ENCODE peak calls at places on chromosomes 11 and 22, in six cellular contexts. O is HCT116, S is esophagus muscularis mucosa, P is heart left ventricle, Q is stomach, B is uterus. T is an unnamed sample.

GRCh38 chr11:131998020-131998419 is 627.6 kb downstream of the NTM start:
- DNase-seq in B (peak; percentile 18), O (no peak), P (no peak), S (no peak), Q (no peak), T (no peak)

GRCh38 chr11:14300661-14301304 is 58.2 kb downstream of the RRAS2 start:
- DNase-seq in O (peak; percentile 42), S (no peak), P (peak; percentile 35), Q (peak; percentile 44), B (peak; percentile 43), T (peak; percentile 27)

GRCh38 chr11:96037267-96037990 is 113.5 kb upstream of the MTMR2 start:
- DNase-seq in S (no peak), Q (no peak), B (no peak), O (no peak), P (no peak), T (no peak)

GRCh38 chr11:33699515-33700424 is 856 bp downstream of the C11orf91 start:
- DNase-seq in Q (peak; percentile 35), S (no peak), O (no peak), B (no peak), P (peak; percentile 54), T (no peak)

GRCh38 chr22:37121887-37122591 is 12.5 kb upstream of the TMPRSS6 start:
- DNase-seq in O (no peak), P (no peak), B (no peak), S (no peak), Q (peak; percentile 32), T (no peak)

GRCh38 chr11:128903248-128904041 is 12.3 kb downstream of the KCNJ5 start:
- DNase-seq in B (no peak), O (no peak), S (no peak), P (peak; percentile 50), Q (no peak), T (peak; percentile 47)

GRCh38 chr22:45101828-45102227 is 61.9 kb upstream of the NUP50 start:
- DNase-seq in S (no peak), Q (peak; percentile 53), P (peak; percentile 54), B (peak; percentile 31), O (no peak), T (peak; percentile 77)

GRCh38 chr11:101346591-101346990 is 217.0 kb upstream of the PGR start:
- DNase-seq in S (no peak), P (no peak), O (no peak), B (no peak), Q (no peak), T (no peak)

GRCh38 chr11:79437981-79438630 is 2.7 kb downstream of the TENM4 start:
- DNase-seq in S (no peak), O (no peak), P (no peak), B (no peak), Q (no peak), T (no peak)

GRCh38 chr11:64249563-64250405 is 1.5 kb upstream of the PLCB3 start:
- DNase-seq in S (no peak), Q (no peak), P (no peak), B (no peak), O (no peak), T (no peak)

GRCh38 chr11:62555464-62556092 is 9.0 kb upstream of the AHNAK start:
- DNase-seq in P (no peak), Q (no peak), O (no peak), S (no peak), B (no peak), T (no peak)

GRCh38 chr22:31917227-31917921 is 27.0 kb upstream of the YWHAH start:
- DNase-seq in B (no peak), S (no peak), O (no peak), Q (no peak), P (peak; percentile 25), T (peak; percentile 33)

GRCh38 chr11:70108250-70108649 is 30.1 kb downstream of the ANO1 start:
- DNase-seq in B (peak; percentile 69), O (no peak), S (no peak), Q (no peak), P (no peak), T (no peak)

GRCh38 chr11:125264091-125265022 is 99.8 kb downstream of the PKNOX2 start:
- DNase-seq in S (no peak), Q (no peak), P (no peak), O (no peak), B (no peak), T (no peak)

GRCh38 chr11:62471603-62472002 is 52.8 kb downstream of the SCGB1A1 start:
- DNase-seq in Q (no peak), P (no peak), O (no peak), S (no peak), B (no peak), T (no peak)

GRCh38 chr11:71499546-71499945 is 27.5 kb upstream of the KRTAP5-7 start:
- DNase-seq in O (no peak), B (no peak), P (no peak), S (no peak), Q (peak; percentile 22), T (no peak)

GRCh38 chr22:47093720-47094119 is 331.3 kb downstream of the TBC1D22A start:
- DNase-seq in S (no peak), B (no peak), O (no peak), P (no peak), Q (no peak), T (no peak)

GRCh38 chr22:38951734-38952133 is 5.7 kb upstream of the APOBEC3A start:
- DNase-seq in Q (no peak), B (no peak), S (no peak), P (no peak), O (no peak), T (no peak)

DNA sequence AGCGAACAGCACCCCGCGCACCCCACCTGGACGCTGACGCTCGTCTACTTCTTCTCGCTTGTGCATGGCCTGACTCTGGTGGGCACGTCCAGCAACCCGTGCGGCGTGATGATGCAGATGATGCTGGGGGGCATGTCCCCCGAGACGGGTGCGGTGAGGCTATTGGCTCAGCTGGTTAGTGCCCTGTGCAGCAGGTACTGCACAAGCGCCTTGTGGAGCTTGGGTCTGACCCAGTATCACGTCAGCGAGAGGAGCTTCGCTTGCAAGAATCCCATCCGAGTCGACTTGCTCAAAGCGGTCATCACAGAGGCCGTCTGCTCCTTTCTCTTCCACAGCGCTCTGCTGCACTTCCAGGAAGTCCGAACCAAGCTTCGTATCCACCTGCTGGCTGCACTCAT is 440 bp downstream of the AQP11 start:
- DNase-seq in Q (peak; percentile 45), S (no peak), B (peak; percentile 44), O (no peak), P (no peak), T (peak; percentile 57)
- TF ChIP-seq POLR2A in Q (no peak), S (no peak), B (no peak), O (no peak), P (no peak), T (no peak)

DNA sequence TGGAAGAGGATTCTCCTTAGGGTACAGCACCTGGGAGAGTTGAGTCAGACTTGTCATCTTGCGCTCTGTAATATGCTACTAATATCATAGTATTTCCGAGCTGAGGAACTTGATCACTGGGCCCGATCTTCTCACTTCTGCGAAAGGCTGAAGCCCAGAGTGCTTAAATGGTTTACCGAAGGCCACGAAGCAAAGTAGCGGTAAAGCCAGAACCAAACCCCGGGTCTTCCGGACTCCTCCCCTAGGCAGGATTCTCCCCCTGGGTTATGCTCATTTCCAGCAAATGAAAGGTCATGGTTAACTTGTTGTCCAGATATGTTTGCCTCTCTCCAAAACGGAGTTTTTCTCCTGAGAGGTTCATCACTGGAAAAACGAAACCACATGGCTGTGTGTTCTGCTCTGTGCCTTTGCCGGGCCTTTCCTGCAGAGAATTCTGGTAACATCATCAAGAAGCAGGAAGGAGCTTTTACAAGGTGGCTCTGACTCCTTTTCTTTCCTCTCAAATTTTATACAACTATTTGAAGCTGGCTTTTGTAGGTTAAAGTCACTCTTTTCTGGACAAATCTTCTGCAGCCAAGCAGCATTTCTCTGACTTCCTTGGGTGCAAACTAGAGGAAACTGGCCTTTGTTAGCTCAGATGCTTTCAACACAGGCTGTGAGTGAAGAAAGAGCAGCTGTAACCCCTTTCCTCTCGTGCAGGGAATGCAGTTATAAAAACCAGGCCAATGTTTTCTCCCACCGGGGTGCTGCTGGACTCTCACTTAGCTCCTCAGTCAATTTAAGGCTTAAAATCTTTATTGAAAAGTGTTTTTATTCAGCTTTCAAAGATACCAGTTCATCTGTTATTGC is 35.5 kb downstream of the UBASH3B start:
- DNase-seq in O (no peak), Q (no peak), S (no peak), B (no peak), P (no peak), T (no peak)
- H3K4me1 ChIP-seq in O (peaks cover 13% of the 10 kb centered on the region), Q (peaks cover 25% of the 10 kb centered on the region), S (peaks cover 12% of the 10 kb centered on the region), B (no peaks in the 10 kb centered on the region), P (no peaks in the 10 kb centered on the region), T (no peaks in the 10 kb centered on the region)

GRCh38 chr11:68213555-68214172 is 568 bp upstream of the KMT5B start:
- DNase-seq in Q (peak; percentile 90), P (peak; percentile 93), S (peak; percentile 96), O (peak; percentile 86), B (peak; percentile 87), T (peak; percentile 91)
- TF ChIP-seq POLR2A in Q (no peak), P (peak; percentile 88), S (peak; percentile 86), O (peak; percentile 99), B (peak; percentile 92), T (peak; percentile 96)

DNA sequence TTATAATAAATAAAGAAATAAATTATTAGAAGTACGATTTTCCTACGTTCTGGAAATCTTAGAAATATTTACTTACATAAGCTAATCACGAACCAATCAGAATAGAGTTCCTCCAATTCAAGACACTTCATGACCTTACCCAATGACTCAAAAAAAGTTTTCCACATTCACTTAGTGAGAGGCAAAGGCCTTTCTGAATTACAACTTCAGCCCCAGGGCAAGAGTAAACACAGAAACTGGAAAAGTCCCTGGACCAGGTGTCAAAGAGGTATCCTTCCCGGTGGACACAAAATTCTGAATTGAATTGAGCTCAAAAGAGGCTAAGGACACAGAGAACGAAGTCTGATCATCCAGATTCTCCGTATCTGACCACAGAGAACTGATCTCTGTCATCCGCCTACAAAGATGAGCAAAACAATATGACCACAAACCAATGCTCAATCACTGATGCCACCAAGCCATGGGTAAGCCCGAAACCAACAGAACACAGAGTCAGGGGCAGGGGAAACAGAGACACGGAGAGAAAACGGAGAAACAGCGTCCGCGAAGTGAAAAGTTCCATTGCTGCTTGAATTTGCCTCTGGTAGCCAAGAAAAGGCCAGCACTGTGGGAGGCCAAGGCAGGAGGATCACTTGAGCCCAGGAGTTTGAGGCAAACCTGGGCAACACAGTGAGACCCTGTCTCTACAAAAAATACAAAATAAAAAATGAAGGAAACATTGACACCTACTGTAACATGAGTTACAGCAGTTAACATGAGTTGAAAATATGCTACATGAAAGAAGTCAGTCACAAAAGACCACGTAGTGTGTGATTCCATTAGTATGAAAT is 6.8 kb downstream of the BID start:
- DNase-seq in B (no peak), S (no peak), P (no peak), O (no peak), Q (no peak), T (no peak)
- H3K4me1 ChIP-seq in B (no peaks in the 10 kb centered on the region), S (peaks cover 8% of the 10 kb centered on the region), P (no peaks in the 10 kb centered on the region), O (peaks cover 2% of the 10 kb centered on the region), Q (peaks cover 33% of the 10 kb centered on the region), T (no peaks in the 10 kb centered on the region)

GRCh38 chr11:48064306-48064705 is 83.9 kb downstream of the PTPRJ start:
- DNase-seq in S (no peak), P (no peak), O (no peak), Q (no peak), B (no peak), T (no peak)
- TF ChIP-seq POLR2A in S (no peak), P (no peak), O (no peak), Q (no peak), B (no peak), T (no peak)

T was measured in right lobe of liver.